ENCODE peak calls at places on chromosomes 5 and 9, in four cellular contexts. L is PC-3, O is cardiac muscle cell, N is adrenal gland. K is an unnamed sample.

GRCh38 chr5:122921826-122922225 is 76.4 kb downstream of the SNX24 start:
- DNase-seq in L (no peak), O (no peak), N (no peak), K (no peak)

GRCh38 chr9:70420267-70421019 is 6.0 kb upstream of the KLF9 start:
- DNase-seq in L (peak; percentile 52), O (peak; percentile 69), N (peak; percentile 98), K (peak; percentile 60)

GRCh38 chr9:33177633-33178032 is 10.5 kb upstream of the B4GALT1 start:
- DNase-seq in L (no peak), O (no peak), N (no peak), K (no peak)

GRCh38 chr9:28234899-28235277 is 661.6 kb upstream of the C9orf72 start:
- DNase-seq in L (peak; percentile 81), O (no peak), N (no peak), K (no peak)

GRCh38 chr5:138668451-138668850 is 84.8 kb upstream of the CTNNA1 start:
- DNase-seq in L (no peak), O (peak; percentile 88), N (no peak), K (peak; percentile 31)

GRCh38 chr9:35522189-35522588 is 32.3 kb downstream of the RUSC2 start:
- DNase-seq in L (no peak), O (no peak), N (no peak), K (no peak)

GRCh38 chr5:77957-78804 is 13.8 kb upstream of the PLEKHG4B start:
- DNase-seq in L (peak; percentile 69), O (peak; percentile 66), N (no peak), K (peak; percentile 79)

GRCh38 chr5:7218146-7218545 is 177.8 kb upstream of the ADCY2 start:
- DNase-seq in L (no peak), O (no peak), N (no peak), K (no peak)

GRCh38 chr5:8458038-8458383 is 589.1 kb downstream of the MTRR start:
- DNase-seq in L (no peak), O (peak; percentile 28), N (no peak), K (peak; percentile 25)

GRCh38 chr9:123232332-123232731 is 36.1 kb downstream of the STRBP start:
- DNase-seq in L (no peak), O (no peak), N (no peak), K (peak; percentile 51)

GRCh38 chr9:135340726-135341475 is 138.7 kb upstream of the PPP1R26 start:
- DNase-seq in L (no peak), O (no peak), N (no peak), K (no peak)

GRCh38 chr5:176658817-176659216 is 11.5 kb downstream of the TSPAN17 start:
- DNase-seq in L (no peak), O (no peak), N (no peak), K (no peak)

GRCh38 chr5:154728884-154729283 is 26.3 kb upstream of the LARP1 start:
- DNase-seq in L (no peak), O (no peak), N (no peak), K (no peak)

GRCh38 chr9:26975728-26976707 is 19.8 kb downstream of the IFT74 start:
- DNase-seq in L (peak; percentile 47), O (peak; percentile 60), N (peak; percentile 74), K (peak; percentile 47)

GRCh38 chr9:6015278-6016157 is at the start of gene RANBP6:
- DNase-seq in L (peak; percentile 77), O (peak; percentile 93), N (peak; percentile 96), K (peak; percentile 90)

GRCh38 chr9:86034863-86035734 is 64.3 kb downstream of the GOLM1 start:
- DNase-seq in L (peak; percentile 42), O (peak; percentile 65), N (peak; percentile 74), K (peak; percentile 62)

GRCh38 chr5:122985006-122985700 is 51.4 kb downstream of the PPIC start:
- DNase-seq in L (peak; percentile 12), O (no peak), N (no peak), K (no peak)

GRCh38 chr5:131384181-131384580 is 120.3 kb downstream of the CDC42SE2 start:
- DNase-seq in L (no peak), O (no peak), N (no peak), K (no peak)

GRCh38 chr9:131406567-131407436 is 12.9 kb downstream of the PRRC2B start:
- DNase-seq in L (no peak), O (no peak), N (no peak), K (no peak)

GRCh38 chr5:139968547-139969261 is 74.4 kb downstream of the NRG2 start:
- DNase-seq in L (peak; percentile 87), O (peak; percentile 93), N (peak; percentile 96), K (peak; percentile 95)

GRCh38 chr9:90659626-90660364 is 17.2 kb upstream of the DIRAS2 start:
- DNase-seq in L (peak; percentile 66), O (no peak), N (no peak), K (no peak)

GRCh38 chr9:133569891-133570651 is 35.6 kb downstream of the ADAMTSL2 start:
- DNase-seq in L (no peak), O (peak; percentile 50), N (no peak), K (peak; percentile 19)

GRCh38 chr5:143008809-143009521 is 238.8 kb downstream of the ARHGAP26 start:
- DNase-seq in L (peak; percentile 95), O (no peak), N (peak; percentile 74), K (no peak)

GRCh38 chr9:4854191-4854590 is 61.4 kb downstream of the RCL1 start:
- DNase-seq in L (no peak), O (no peak), N (no peak), K (no peak)

GRCh38 chr5:180636403-180637075 is 12.9 kb downstream of the FLT4 start:
- DNase-seq in L (no peak), O (no peak), N (no peak), K (peak; percentile 25)

GRCh38 chr5:139543423-139543991 is 17.6 kb upstream of the UBE2D2 start:
- DNase-seq in L (no peak), O (peak; percentile 67), N (peak; percentile 85), K (no peak)

GRCh38 chr5:143887302-143887638 is 75.3 kb downstream of the HMHB1 start:
- DNase-seq in L (peak; percentile 3), O (peak; percentile 46), N (peak; percentile 52), K (no peak)

GRCh38 chr5:52801329-52801728 is 13.6 kb downstream of the ITGA1 start:
- DNase-seq in L (peak; percentile 24), O (peak; percentile 17), N (peak; percentile 61), K (no peak)

GRCh38 chr9:123614503-123615258 is 258.7 kb downstream of the CRB2 start:
- DNase-seq in L (no peak), O (no peak), N (no peak), K (no peak)

GRCh38 chr9:129962889-129963703 is 79.9 kb downstream of the FNBP1 start:
- DNase-seq in L (peak; percentile 45), O (peak; percentile 28), N (peak; percentile 80), K (no peak)

GRCh38 chr5:157113007-157113406 is 4.2 kb upstream of the HAVCR2 start:
- DNase-seq in L (no peak), O (no peak), N (no peak), K (no peak)

GRCh38 chr9:110261631-110262030 is 5.3 kb upstream of the TXN start:
- DNase-seq in L (no peak), O (no peak), N (no peak), K (no peak)

GRCh38 chr5:82225525-82226172 is 52.5 kb downstream of the RPS23 start:
- DNase-seq in L (peak; percentile 80), O (peak; percentile 68), N (peak; percentile 86), K (peak; percentile 77)

GRCh38 chr5:71714911-71715310 is 4.2 kb upstream of the CARTPT start:
- DNase-seq in L (no peak), O (no peak), N (no peak), K (no peak)

DNA sequence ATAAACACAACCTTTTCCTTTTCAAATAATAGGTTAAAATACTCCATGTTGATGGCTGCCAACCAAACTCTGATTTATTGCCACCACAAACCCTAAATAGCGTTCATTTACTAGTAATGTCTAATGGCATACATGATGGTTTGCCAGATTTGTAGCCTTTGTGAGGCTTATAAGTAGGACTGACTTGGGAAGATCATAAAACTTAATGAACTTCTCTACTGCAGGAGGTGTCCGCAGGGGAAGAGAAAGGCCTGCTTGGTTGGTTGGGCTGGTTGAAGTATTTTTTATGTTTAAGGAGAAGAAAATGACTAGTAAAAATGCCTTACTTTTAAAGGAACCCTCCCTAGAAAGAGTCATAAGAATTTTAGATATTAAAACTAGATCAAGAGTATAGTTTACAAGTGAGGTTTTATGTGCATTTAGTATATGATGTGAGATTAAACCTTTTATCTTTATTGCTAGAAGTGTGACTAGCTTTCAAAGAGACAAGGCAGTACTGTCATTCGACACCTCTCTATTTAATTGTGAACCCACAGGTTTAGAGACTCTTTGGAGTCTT is 5.0 kb downstream of the PBX3 start:
- DNase-seq in L (no peak), O (no peak), N (no peak), K (no peak)
- H3K4me1 ChIP-seq in L (peaks cover 18% of the 10 kb centered on the region), O (peaks cover 61% of the 10 kb centered on the region), N (peaks cover 24% of the 10 kb centered on the region), K (peaks cover 9% of the 10 kb centered on the region)

DNA sequence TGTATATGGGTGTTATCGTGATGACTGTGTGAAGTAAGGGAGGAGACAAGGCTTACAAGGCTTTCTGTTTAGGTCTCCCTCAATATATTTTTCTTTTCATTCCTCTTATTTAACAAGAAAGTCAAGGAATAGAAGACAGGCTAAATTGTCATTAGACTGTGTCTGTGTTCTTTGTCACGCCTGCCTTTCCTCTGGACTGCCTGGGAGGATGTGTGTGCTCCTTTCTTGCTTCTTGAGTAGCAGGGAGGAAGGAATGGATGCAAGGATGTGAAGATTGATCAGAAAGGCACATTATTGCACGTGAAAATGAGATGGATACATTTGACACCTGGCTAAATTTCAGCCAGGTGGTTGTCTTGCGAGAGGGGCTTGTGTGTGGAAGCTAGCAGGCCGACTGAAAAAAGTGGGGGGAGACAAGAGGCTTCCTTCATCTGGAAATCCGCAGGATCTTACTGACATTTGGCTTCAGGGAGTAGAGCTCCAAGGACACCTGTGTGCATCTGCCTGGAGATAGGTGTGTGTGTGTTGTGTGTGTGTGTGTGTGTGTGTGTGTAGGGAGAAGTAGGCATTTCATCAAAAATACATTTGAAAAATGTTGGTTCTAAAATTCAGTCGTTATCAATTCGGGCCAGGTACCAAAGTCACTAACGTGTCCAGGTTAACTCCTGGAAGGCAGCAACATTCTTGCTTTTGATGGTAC is 200.0 kb downstream of the MEF2C start:
- DNase-seq in L (no peak), O (no peak), N (no peak), K (no peak)
- H3K27me3 ChIP-seq in L (peaks cover 20% of the 10 kb centered on the region), O (peaks cover 100% of the 10 kb centered on the region), N (peaks cover 36% of the 10 kb centered on the region), K (peaks cover 5% of the 10 kb centered on the region)

GRCh38 chr9:88950341-88951141 is 40.7 kb upstream of the S1PR3 start:
- DNase-seq in L (peak; percentile 15), O (peak; percentile 14), N (no peak), K (no peak)

GRCh38 chr9:88949961-88950340 is 41.3 kb upstream of the S1PR3 start:
- DNase-seq in L (peak; percentile 19), O (no peak), N (no peak), K (no peak)

GRCh38 chr9:88952086-88952615 is 39.1 kb upstream of the S1PR3 start:
- DNase-seq in L (no peak), O (no peak), N (no peak), K (no peak)

GRCh38 chr9:88949425-88949824 is 41.8 kb upstream of the S1PR3 start:
- DNase-seq in L (no peak), O (peak; percentile 76), N (peak; percentile 81), K (no peak)

GRCh38 chr9:88951143-88951542 is 40.1 kb upstream of the S1PR3 start:
- DNase-seq in L (no peak), O (no peak), N (no peak), K (no peak)
- H3K4me1 ChIP-seq in L (peaks cover 10% of the 10 kb centered on the region), O (peaks cover 30% of the 10 kb centered on the region), N (no peaks in the 10 kb centered on the region), K (peaks cover 8% of the 10 kb centered on the region)

DNA sequence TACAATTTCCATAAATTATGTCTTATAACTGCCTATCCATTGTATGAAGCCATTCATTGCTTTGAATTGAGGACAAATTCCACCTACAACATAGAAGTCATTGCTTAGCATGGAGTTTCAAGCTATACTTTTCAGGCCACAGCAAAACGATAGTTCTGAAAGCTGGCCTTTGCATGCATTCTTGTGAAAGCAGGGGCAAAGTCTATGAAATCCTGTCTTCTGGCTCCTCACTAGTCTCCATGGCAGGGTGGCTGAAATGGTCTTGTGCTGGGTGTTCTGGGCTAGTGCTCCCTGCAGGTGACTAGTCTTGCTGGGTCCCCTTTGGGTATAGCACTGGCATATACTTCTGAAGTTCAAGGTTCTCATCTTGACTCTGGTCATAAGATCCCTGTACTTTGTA is 353.9 kb upstream of the ZNF608 start:
- DNase-seq in L (no peak), O (no peak), N (no peak), K (no peak)
- H3K27me3 ChIP-seq in L (no peaks in the 10 kb centered on the region), O (no peaks in the 10 kb centered on the region), N (no peaks in the 10 kb centered on the region), K (no peaks in the 10 kb centered on the region)

K was measured in Caco-2.